ENCODE peak calls at places on chromosomes 7 and 10, in eight cellular contexts. One of them, this sample, is unnamed.

GRCh38 chr7:97187067-97187466 is 69.6 kb downstream of the SDHAF3 start:
- DNase-seq in CD4-positive, alpha-beta memory T cell: no peak
- DNase-seq in HCT116: no peak
- DNase-seq in cardiac muscle cell: peak; percentile 21
- DNase-seq in psoas muscle: no peak
- DNase-seq in CD4-positive, CD25-positive, alpha-beta regulatory T cell: no peak
- DNase-seq in HepG2: no peak
- DNase-seq in naive thymus-derived CD4-positive, alpha-beta T cell: no peak
- DNase-seq in this sample: peak; percentile 21

GRCh38 chr10:110613341-110613995 is 30.7 kb upstream of the RBM20 start:
- DNase-seq in cardiac muscle cell: no peak
- DNase-seq in HepG2: no peak
- DNase-seq in naive thymus-derived CD4-positive, alpha-beta T cell: no peak
- DNase-seq in CD4-positive, alpha-beta memory T cell: no peak
- DNase-seq in psoas muscle: no peak
- DNase-seq in CD4-positive, CD25-positive, alpha-beta regulatory T cell: no peak
- DNase-seq in HCT116: no peak
- DNase-seq in this sample: no peak

GRCh38 chr7:54014765-54015164 is 527.4 kb upstream of the VSTM2A start:
- DNase-seq in psoas muscle: no peak
- DNase-seq in HepG2: no peak
- DNase-seq in cardiac muscle cell: no peak
- DNase-seq in CD4-positive, alpha-beta memory T cell: no peak
- DNase-seq in HCT116: no peak
- DNase-seq in CD4-positive, CD25-positive, alpha-beta regulatory T cell: no peak
- DNase-seq in naive thymus-derived CD4-positive, alpha-beta T cell: no peak
- DNase-seq in this sample: no peak

GRCh38 chr7:101536232-101536631 is 92.9 kb downstream of the MYL10 start:
- DNase-seq in HepG2: peak; percentile 74
- DNase-seq in CD4-positive, CD25-positive, alpha-beta regulatory T cell: no peak
- DNase-seq in CD4-positive, alpha-beta memory T cell: no peak
- DNase-seq in psoas muscle: no peak
- DNase-seq in naive thymus-derived CD4-positive, alpha-beta T cell: no peak
- DNase-seq in HCT116: no peak
- DNase-seq in cardiac muscle cell: peak; percentile 13
- DNase-seq in this sample: no peak

GRCh38 chr10:108241166-108241565 is 1076.7 kb upstream of the SORCS1 start:
- DNase-seq in cardiac muscle cell: no peak
- DNase-seq in CD4-positive, CD25-positive, alpha-beta regulatory T cell: no peak
- DNase-seq in naive thymus-derived CD4-positive, alpha-beta T cell: no peak
- DNase-seq in psoas muscle: no peak
- DNase-seq in HepG2: no peak
- DNase-seq in HCT116: no peak
- DNase-seq in CD4-positive, alpha-beta memory T cell: no peak
- DNase-seq in this sample: no peak

GRCh38 chr7:21944616-21945373 is 904 bp downstream of the CDCA7L start:
- DNase-seq in HepG2: no peak
- DNase-seq in HCT116: peak; percentile 51
- DNase-seq in naive thymus-derived CD4-positive, alpha-beta T cell: peak; percentile 22
- DNase-seq in cardiac muscle cell: peak; percentile 18
- DNase-seq in psoas muscle: no peak
- DNase-seq in CD4-positive, alpha-beta memory T cell: no peak
- DNase-seq in CD4-positive, CD25-positive, alpha-beta regulatory T cell: peak; percentile 10
- DNase-seq in this sample: peak; percentile 35

GRCh38 chr10:110918269-110918632 is 729 bp downstream of the BBIP1 start:
- DNase-seq in naive thymus-derived CD4-positive, alpha-beta T cell: no peak
- DNase-seq in HCT116: peak; percentile 93
- DNase-seq in cardiac muscle cell: no peak
- DNase-seq in CD4-positive, CD25-positive, alpha-beta regulatory T cell: no peak
- DNase-seq in HepG2: peak; percentile 87
- DNase-seq in psoas muscle: no peak
- DNase-seq in CD4-positive, alpha-beta memory T cell: no peak
- DNase-seq in this sample: peak; percentile 96

GRCh38 chr7:76358053-76358477 is 726 bp downstream of the YWHAG start:
- DNase-seq in HCT116: no peak
- DNase-seq in CD4-positive, CD25-positive, alpha-beta regulatory T cell: no peak
- DNase-seq in CD4-positive, alpha-beta memory T cell: no peak
- DNase-seq in psoas muscle: peak; percentile 85
- DNase-seq in naive thymus-derived CD4-positive, alpha-beta T cell: peak; percentile 45
- DNase-seq in cardiac muscle cell: peak; percentile 25
- DNase-seq in HepG2: no peak
- DNase-seq in this sample: peak; percentile 61

GRCh38 chr7:82945480-82945879 is 217.2 kb downstream of the PCLO start:
- DNase-seq in CD4-positive, alpha-beta memory T cell: no peak
- DNase-seq in cardiac muscle cell: no peak
- DNase-seq in psoas muscle: no peak
- DNase-seq in HepG2: no peak
- DNase-seq in CD4-positive, CD25-positive, alpha-beta regulatory T cell: no peak
- DNase-seq in naive thymus-derived CD4-positive, alpha-beta T cell: no peak
- DNase-seq in HCT116: no peak
- DNase-seq in this sample: no peak

GRCh38 chr7:1972734-1973133 is 260.0 kb downstream of the MAD1L1 start:
- DNase-seq in naive thymus-derived CD4-positive, alpha-beta T cell: no peak
- DNase-seq in psoas muscle: no peak
- DNase-seq in cardiac muscle cell: no peak
- DNase-seq in CD4-positive, alpha-beta memory T cell: no peak
- DNase-seq in CD4-positive, CD25-positive, alpha-beta regulatory T cell: no peak
- DNase-seq in HCT116: no peak
- DNase-seq in HepG2: no peak
- DNase-seq in this sample: peak; percentile 57

GRCh38 chr7:27179503-27180430 is 5.3 kb downstream of the HOXA11 start:
- DNase-seq in psoas muscle: peak; percentile 90
- DNase-seq in CD4-positive, alpha-beta memory T cell: peak; percentile 63
- DNase-seq in naive thymus-derived CD4-positive, alpha-beta T cell: peak; percentile 73
- DNase-seq in HCT116: no peak
- DNase-seq in CD4-positive, CD25-positive, alpha-beta regulatory T cell: no peak
- DNase-seq in cardiac muscle cell: peak; percentile 63
- DNase-seq in HepG2: peak; percentile 41
- DNase-seq in this sample: peak; percentile 62

GRCh38 chr10:131114846-131115245 is 196.7 kb downstream of the TCERG1L start:
- DNase-seq in HCT116: no peak
- DNase-seq in naive thymus-derived CD4-positive, alpha-beta T cell: no peak
- DNase-seq in cardiac muscle cell: no peak
- DNase-seq in psoas muscle: no peak
- DNase-seq in HepG2: no peak
- DNase-seq in CD4-positive, alpha-beta memory T cell: no peak
- DNase-seq in CD4-positive, CD25-positive, alpha-beta regulatory T cell: no peak
- DNase-seq in this sample: no peak

GRCh38 chr7:159067870-159068787 is 76.5 kb downstream of the VIPR2 start:
- DNase-seq in CD4-positive, alpha-beta memory T cell: no peak
- DNase-seq in psoas muscle: peak; percentile 88
- DNase-seq in HepG2: no peak
- DNase-seq in CD4-positive, CD25-positive, alpha-beta regulatory T cell: no peak
- DNase-seq in HCT116: no peak
- DNase-seq in naive thymus-derived CD4-positive, alpha-beta T cell: no peak
- DNase-seq in cardiac muscle cell: peak; percentile 20
- DNase-seq in this sample: no peak

GRCh38 chr10:93216341-93216985 is 142.8 kb downstream of the CYP26A1 start:
- DNase-seq in CD4-positive, CD25-positive, alpha-beta regulatory T cell: no peak
- DNase-seq in naive thymus-derived CD4-positive, alpha-beta T cell: no peak
- DNase-seq in HepG2: no peak
- DNase-seq in cardiac muscle cell: no peak
- DNase-seq in HCT116: no peak
- DNase-seq in CD4-positive, alpha-beta memory T cell: no peak
- DNase-seq in psoas muscle: no peak
- DNase-seq in this sample: no peak

GRCh38 chr10:11755512-11756247 is 13.5 kb downstream of the ECHDC3 start:
- DNase-seq in naive thymus-derived CD4-positive, alpha-beta T cell: no peak
- DNase-seq in CD4-positive, alpha-beta memory T cell: no peak
- DNase-seq in psoas muscle: peak; percentile 66
- DNase-seq in HCT116: no peak
- DNase-seq in HepG2: no peak
- DNase-seq in cardiac muscle cell: no peak
- DNase-seq in CD4-positive, CD25-positive, alpha-beta regulatory T cell: no peak
- DNase-seq in this sample: no peak

GRCh38 chr10:33155720-33156638 is 178.5 kb downstream of the NRP1 start:
- DNase-seq in psoas muscle: no peak
- DNase-seq in HepG2: peak; percentile 99
- DNase-seq in CD4-positive, alpha-beta memory T cell: peak; percentile 69
- DNase-seq in CD4-positive, CD25-positive, alpha-beta regulatory T cell: peak; percentile 64
- DNase-seq in HCT116: no peak
- DNase-seq in naive thymus-derived CD4-positive, alpha-beta T cell: peak; percentile 55
- DNase-seq in cardiac muscle cell: peak; percentile 88
- DNase-seq in this sample: no peak

GRCh38 chr10:36114141-36114540 is 472.0 kb upstream of the FZD8 start:
- DNase-seq in naive thymus-derived CD4-positive, alpha-beta T cell: no peak
- DNase-seq in HepG2: no peak
- DNase-seq in psoas muscle: no peak
- DNase-seq in CD4-positive, CD25-positive, alpha-beta regulatory T cell: no peak
- DNase-seq in HCT116: no peak
- DNase-seq in CD4-positive, alpha-beta memory T cell: no peak
- DNase-seq in cardiac muscle cell: peak; percentile 8
- DNase-seq in this sample: no peak

GRCh38 chr10:42177077-42177792 is 461.1 kb downstream of the ZNF33B start:
- DNase-seq in CD4-positive, CD25-positive, alpha-beta regulatory T cell: no peak
- DNase-seq in cardiac muscle cell: no peak
- DNase-seq in psoas muscle: peak; percentile 53
- DNase-seq in CD4-positive, alpha-beta memory T cell: no peak
- DNase-seq in HepG2: no peak
- DNase-seq in HCT116: no peak
- DNase-seq in naive thymus-derived CD4-positive, alpha-beta T cell: no peak
- DNase-seq in this sample: no peak

DNA sequence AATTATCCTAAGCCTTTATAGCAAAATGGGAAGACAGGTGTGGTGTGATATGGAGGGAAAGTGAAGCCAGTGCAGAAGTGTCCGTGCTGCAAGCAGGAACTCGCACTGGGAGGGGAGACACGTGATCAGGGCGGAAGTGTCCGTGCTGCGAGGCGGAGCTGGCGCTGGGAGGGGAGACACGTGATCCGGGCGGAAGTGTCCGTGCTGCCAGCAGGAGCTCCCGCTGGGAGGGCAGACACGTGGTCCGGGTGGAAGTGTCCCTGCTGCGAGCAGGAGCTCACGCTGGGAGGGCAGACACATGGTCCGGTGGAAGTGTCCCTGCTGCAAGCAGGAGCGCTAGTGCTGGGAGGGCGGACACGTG is 40.5 kb upstream of the PRKAR1B start:
- DNase-seq in CD4-positive, alpha-beta memory T cell: no peak
- DNase-seq in CD4-positive, CD25-positive, alpha-beta regulatory T cell: no peak
- DNase-seq in HCT116: no peak
- DNase-seq in psoas muscle: no peak
- DNase-seq in cardiac muscle cell: no peak
- DNase-seq in naive thymus-derived CD4-positive, alpha-beta T cell: no peak
- DNase-seq in HepG2: no peak
- DNase-seq in this sample: no peak
- H3K27ac ChIP-seq in CD4-positive, alpha-beta memory T cell: no peak overlapping the region
- H3K27ac ChIP-seq in CD4-positive, CD25-positive, alpha-beta regulatory T cell: no peak overlapping the region
- H3K27ac ChIP-seq in HCT116: no peak overlapping the region
- H3K27ac ChIP-seq in psoas muscle: no peak overlapping the region
- H3K27ac ChIP-seq in cardiac muscle cell: no peak overlapping the region
- H3K27ac ChIP-seq in naive thymus-derived CD4-positive, alpha-beta T cell: no peak overlapping the region
- H3K27ac ChIP-seq in HepG2: no peak overlapping the region
- H3K27ac ChIP-seq in this sample: no peak overlapping the region

GRCh38 chr10:72812415-72812797 is 81.1 kb upstream of the OIT3 start:
- DNase-seq in HepG2: no peak
- DNase-seq in CD4-positive, CD25-positive, alpha-beta regulatory T cell: no peak
- DNase-seq in psoas muscle: no peak
- DNase-seq in CD4-positive, alpha-beta memory T cell: no peak
- DNase-seq in HCT116: no peak
- DNase-seq in cardiac muscle cell: no peak
- DNase-seq in naive thymus-derived CD4-positive, alpha-beta T cell: no peak
- DNase-seq in this sample: no peak
- H3K27ac ChIP-seq in HepG2: no peak overlapping the region
- H3K27ac ChIP-seq in CD4-positive, CD25-positive, alpha-beta regulatory T cell: no peak overlapping the region
- H3K27ac ChIP-seq in psoas muscle: no peak overlapping the region
- H3K27ac ChIP-seq in CD4-positive, alpha-beta memory T cell: no peak overlapping the region
- H3K27ac ChIP-seq in HCT116: no peak overlapping the region
- H3K27ac ChIP-seq in cardiac muscle cell: no peak overlapping the region
- H3K27ac ChIP-seq in naive thymus-derived CD4-positive, alpha-beta T cell: no peak overlapping the region
- H3K27ac ChIP-seq in this sample: no peak overlapping the region

GRCh38 chr7:135683609-135684008 is 21.3 kb downstream of the STMP1 start:
- DNase-seq in psoas muscle: no peak
- DNase-seq in CD4-positive, CD25-positive, alpha-beta regulatory T cell: no peak
- DNase-seq in HCT116: no peak
- DNase-seq in CD4-positive, alpha-beta memory T cell: no peak
- DNase-seq in HepG2: no peak
- DNase-seq in naive thymus-derived CD4-positive, alpha-beta T cell: no peak
- DNase-seq in cardiac muscle cell: no peak
- DNase-seq in this sample: no peak
- H3K27ac ChIP-seq in psoas muscle: no peak overlapping the region
- H3K27ac ChIP-seq in CD4-positive, CD25-positive, alpha-beta regulatory T cell: no peak overlapping the region
- H3K27ac ChIP-seq in HCT116: no peak overlapping the region
- H3K27ac ChIP-seq in CD4-positive, alpha-beta memory T cell: no peak overlapping the region
- H3K27ac ChIP-seq in HepG2: no peak overlapping the region
- H3K27ac ChIP-seq in naive thymus-derived CD4-positive, alpha-beta T cell: no peak overlapping the region
- H3K27ac ChIP-seq in cardiac muscle cell: no peak overlapping the region
- H3K27ac ChIP-seq in this sample: no peak overlapping the region

GRCh38 chr10:70350501-70350900 is 31.9 kb downstream of the LRRC20 start:
- DNase-seq in naive thymus-derived CD4-positive, alpha-beta T cell: no peak
- DNase-seq in CD4-positive, CD25-positive, alpha-beta regulatory T cell: no peak
- DNase-seq in CD4-positive, alpha-beta memory T cell: no peak
- DNase-seq in cardiac muscle cell: no peak
- DNase-seq in HepG2: no peak
- DNase-seq in psoas muscle: no peak
- DNase-seq in HCT116: no peak
- DNase-seq in this sample: no peak

GRCh38 chr10:70354566-70355233 is 27.7 kb downstream of the LRRC20 start:
- DNase-seq in naive thymus-derived CD4-positive, alpha-beta T cell: no peak
- DNase-seq in CD4-positive, CD25-positive, alpha-beta regulatory T cell: no peak
- DNase-seq in HepG2: no peak
- DNase-seq in psoas muscle: no peak
- DNase-seq in cardiac muscle cell: no peak
- DNase-seq in HCT116: no peak
- DNase-seq in CD4-positive, alpha-beta memory T cell: no peak
- DNase-seq in this sample: no peak

GRCh38 chr10:70354100-70354499 is 28.3 kb downstream of the LRRC20 start:
- DNase-seq in HepG2: no peak
- DNase-seq in HCT116: no peak
- DNase-seq in CD4-positive, alpha-beta memory T cell: no peak
- DNase-seq in naive thymus-derived CD4-positive, alpha-beta T cell: no peak
- DNase-seq in cardiac muscle cell: no peak
- DNase-seq in psoas muscle: no peak
- DNase-seq in CD4-positive, CD25-positive, alpha-beta regulatory T cell: no peak
- DNase-seq in this sample: no peak

GRCh38 chr10:70355234-70356021 is 27.0 kb downstream of the LRRC20 start:
- DNase-seq in HCT116: no peak
- DNase-seq in CD4-positive, alpha-beta memory T cell: no peak
- DNase-seq in HepG2: no peak
- DNase-seq in cardiac muscle cell: peak; percentile 29
- DNase-seq in psoas muscle: no peak
- DNase-seq in CD4-positive, CD25-positive, alpha-beta regulatory T cell: no peak
- DNase-seq in naive thymus-derived CD4-positive, alpha-beta T cell: no peak
- DNase-seq in this sample: peak; percentile 30

DNA sequence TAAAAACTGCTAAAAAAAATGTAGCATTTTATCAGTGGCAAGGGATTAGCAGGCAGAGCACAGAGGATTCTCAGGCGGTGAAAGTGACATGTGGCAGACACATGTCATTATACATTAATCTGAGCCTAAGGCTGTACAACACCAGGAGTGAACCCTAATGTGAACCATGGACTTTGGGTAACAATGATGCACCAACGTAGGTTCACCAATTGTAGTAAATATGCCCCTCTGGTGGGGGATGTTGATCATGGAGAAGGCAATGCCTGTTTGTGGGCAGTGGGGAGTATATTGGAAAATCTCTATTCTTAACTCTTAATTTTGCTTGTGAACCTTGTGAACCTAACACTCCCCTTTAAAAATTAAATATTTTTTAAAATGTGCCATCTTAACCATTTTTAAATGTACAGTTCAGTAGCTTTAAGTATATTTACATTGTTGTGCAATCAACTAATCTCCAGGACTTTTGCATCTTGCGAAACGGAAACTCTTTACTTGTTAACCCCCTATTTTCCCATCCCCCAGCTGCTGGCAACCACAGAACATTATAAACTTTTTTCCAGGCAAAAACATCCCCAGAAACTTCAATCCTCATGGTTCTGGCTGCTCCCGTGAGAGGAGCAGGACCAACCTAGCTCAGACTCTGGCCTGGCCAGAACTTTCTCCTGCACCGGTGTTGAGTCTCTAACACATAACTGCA is 29.9 kb downstream of the LRRC20 start:
- DNase-seq in HepG2: peak; percentile 95
- DNase-seq in CD4-positive, alpha-beta memory T cell: no peak
- DNase-seq in psoas muscle: no peak
- DNase-seq in CD4-positive, CD25-positive, alpha-beta regulatory T cell: no peak
- DNase-seq in HCT116: no peak
- DNase-seq in naive thymus-derived CD4-positive, alpha-beta T cell: no peak
- DNase-seq in cardiac muscle cell: peak; percentile 77
- DNase-seq in this sample: no peak
- H3K27ac ChIP-seq in HepG2: peak overlapping the region; percentile 90
- H3K27ac ChIP-seq in CD4-positive, alpha-beta memory T cell: no peak overlapping the region
- H3K27ac ChIP-seq in psoas muscle: no peak overlapping the region
- H3K27ac ChIP-seq in CD4-positive, CD25-positive, alpha-beta regulatory T cell: no peak overlapping the region
- H3K27ac ChIP-seq in HCT116: no peak overlapping the region
- H3K27ac ChIP-seq in naive thymus-derived CD4-positive, alpha-beta T cell: no peak overlapping the region
- H3K27ac ChIP-seq in cardiac muscle cell: no peak overlapping the region
- H3K27ac ChIP-seq in this sample: no peak overlapping the region

This sample was measured in WERI-Rb-1.